ENCODE peak calls at places on chromosomes 16 and 17, in four cellular contexts. O, A, E and L are unnamed samples.

GRCh38 chr17:45955326-45955725 is 43.7 kb upstream of the STH start:
- DNase-seq in O (no peak), A (no peak), E (no peak), L (no peak)

GRCh38 chr17:50630524-50631194 is 4.0 kb upstream of the ABCC3 start:
- DNase-seq in E (no peak), O (peak; percentile 51), A (peak; percentile 41), L (no peak)

GRCh38 chr16:83878838-83879237 is 20.1 kb upstream of the MLYCD start:
- DNase-seq in O (peak; percentile 52), A (peak; percentile 35), E (peak; percentile 18), L (no peak)

GRCh38 chr17:2776589-2777241 is 19.5 kb upstream of the RAP1GAP2 start:
- DNase-seq in O (peak; percentile 85), A (no peak), E (no peak), L (no peak)

GRCh38 chr17:30832438-30832790 is 648 bp downstream of the ATAD5 start:
- DNase-seq in E (no peak), O (peak; percentile 2), A (no peak), L (no peak)

GRCh38 chr16:71542377-71542776 is 16.2 kb downstream of the CHST4 start:
- DNase-seq in A (peak; percentile 42), O (peak; percentile 84), E (no peak), L (no peak)

GRCh38 chr17:77383613-77384608 is 243.1 kb downstream of the SEC14L1 start:
- DNase-seq in A (peak; percentile 59), O (no peak), E (no peak), L (no peak)

GRCh38 chr17:56592487-56593072 is 919 bp upstream of the NOG start:
- DNase-seq in A (peak; percentile 61), O (peak; percentile 91), E (no peak), L (no peak)

GRCh38 chr17:49224198-49224996 is 6.2 kb downstream of the PHOSPHO1 start:
- DNase-seq in A (no peak), O (peak; percentile 53), E (no peak), L (no peak)

GRCh38 chr17:47945080-47945479 is 3.7 kb downstream of the PNPO start:
- DNase-seq in E (no peak), O (no peak), A (no peak), L (no peak)

GRCh38 chr17:61402073-61402541 is 2.5 kb downstream of the TBX2 start:
- DNase-seq in O (no peak), E (no peak), A (no peak), L (no peak)

GRCh38 chr17:69912819-69913218 is 162.2 kb upstream of the KCNJ16 start:
- DNase-seq in O (no peak), A (no peak), E (no peak), L (no peak)

GRCh38 chr17:17603895-17604225 is 12.4 kb upstream of the PEMT start:
- DNase-seq in A (no peak), E (no peak), O (no peak), L (no peak)

GRCh38 chr16:24839347-24839972 is 6.3 kb upstream of the SLC5A11 start:
- DNase-seq in A (no peak), O (no peak), E (no peak), L (peak; percentile 54)

GRCh38 chr16:19967561-19967960 is 82.9 kb upstream of the GPRC5B start:
- DNase-seq in E (no peak), O (peak; percentile 19), A (no peak), L (no peak)

GRCh38 chr16:55572439-55572838 is 6.0 kb downstream of the CAPNS2 start:
- DNase-seq in O (no peak), E (no peak), A (no peak), L (no peak)

DNA sequence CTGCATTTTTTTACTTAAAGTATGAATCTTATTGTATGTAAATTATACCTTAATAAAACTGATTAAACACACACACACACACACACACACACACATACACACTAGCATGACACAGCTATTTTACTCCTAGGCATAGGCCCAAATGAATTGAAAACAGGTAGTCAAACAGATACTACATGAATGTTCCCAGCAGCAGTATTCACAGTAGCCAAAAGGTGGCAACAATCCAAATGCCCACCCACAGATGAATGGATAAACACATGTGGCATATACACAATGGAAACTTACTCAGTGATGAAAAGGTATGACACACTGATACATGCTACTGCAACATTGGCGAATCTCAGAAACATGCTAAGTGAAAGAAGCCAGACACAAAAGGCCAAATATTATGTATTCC is 223.5 kb downstream of the CYB561 start:
- DNase-seq in E (no peak), O (no peak), A (peak; percentile 5), L (no peak)
- TF ChIP-seq CTCF in E (no peak), O (no peak), A (no peak), L (no peak)

GRCh38 chr16:30054959-30055553 is 10.5 kb upstream of the ALDOA start:
- DNase-seq in A (peak; percentile 75), E (no peak), O (peak; percentile 79), L (no peak)

GRCh38 chr16:30053376-30054015 is 12.1 kb upstream of the ALDOA start:
- DNase-seq in E (no peak), A (peak; percentile 36), O (no peak), L (no peak)

GRCh38 chr16:30051518-30051917 is 14.0 kb upstream of the ALDOA start:
- DNase-seq in E (no peak), O (no peak), A (peak; percentile 26), L (no peak)

GRCh38 chr16:30052671-30053372 is 12.7 kb upstream of the ALDOA start:
- DNase-seq in E (peak; percentile 75), O (peak; percentile 95), A (peak; percentile 90), L (no peak)

DNA sequence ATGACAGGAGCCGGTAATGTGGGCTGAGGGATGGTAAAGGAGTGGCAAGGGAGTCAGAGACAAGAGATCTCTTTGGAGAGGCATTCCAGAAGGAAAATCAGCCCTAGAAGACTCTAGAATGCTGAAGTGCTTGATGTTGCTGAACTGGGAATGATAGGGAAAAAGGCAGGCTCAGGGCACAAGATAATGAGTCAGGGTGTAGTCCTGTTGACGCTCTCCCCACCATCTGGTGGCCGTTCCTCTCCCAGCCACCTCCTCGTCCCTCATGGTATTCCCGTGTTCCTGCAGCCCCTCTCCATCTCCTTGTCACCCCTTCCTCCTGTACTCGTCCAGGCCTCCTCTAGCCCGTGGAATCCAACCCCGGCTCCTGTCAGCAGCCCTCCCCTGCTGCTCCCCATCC is 11.1 kb upstream of the ALDOA start:
- DNase-seq in E (no peak), O (no peak), A (no peak), L (no peak)
- H3K4me3 ChIP-seq in E (no peak overlapping the region), O (no peak overlapping the region), A (no peak overlapping the region), L (no peak overlapping the region)

GRCh38 chr16:4846503-4846900 is 586 bp downstream of the GLYR1 start:
- DNase-seq in O (peak; percentile 72), E (no peak), A (peak; percentile 65), L (no peak)
- TF ChIP-seq CTCF in O (no peak), E (no peak), A (no peak), L (no peak)

GRCh38 chr16:68643227-68643626 is 1.9 kb upstream of the CDH3 start:
- DNase-seq in O (no peak), A (no peak), E (no peak), L (no peak)
- H3K4me3 ChIP-seq in O (peak overlapping the region; percentile 42), A (no peak overlapping the region), E (no peak overlapping the region), L (no peak overlapping the region)

GRCh38 chr16:2056077-2056476 is 8.3 kb downstream of the TSC2 start:
- DNase-seq in O (no peak), A (no peak), E (no peak), L (no peak)
- TF ChIP-seq CTCF in O (no peak), A (no peak), E (peak; percentile 34), L (no peak)

GRCh38 chr17:40326832-40327199 is 17.8 kb downstream of the RARA start:
- DNase-seq in E (no peak), O (no peak), A (no peak), L (no peak)

GRCh38 chr17:40328386-40328766 is 19.4 kb downstream of the RARA start:
- DNase-seq in E (no peak), O (no peak), A (no peak), L (no peak)

GRCh38 chr17:40326014-40326831 is 17.2 kb downstream of the RARA start:
- DNase-seq in A (no peak), O (no peak), E (no peak), L (no peak)

GRCh38 chr17:40327735-40328385 is 18.9 kb downstream of the RARA start:
- DNase-seq in O (no peak), A (no peak), E (no peak), L (no peak)

GRCh38 chr17:40327244-40327666 is 18.3 kb downstream of the RARA start:
- DNase-seq in E (no peak), O (no peak), A (no peak), L (no peak)
- H3K4me3 ChIP-seq in E (no peak overlapping the region), O (no peak overlapping the region), A (no peak overlapping the region), L (no peak overlapping the region)

GRCh38 chr17:74108126-74108705 is 95.3 kb upstream of the RPL38 start:
- DNase-seq in O (no peak), A (no peak), E (no peak), L (no peak)
- TF ChIP-seq CTCF in O (no peak), A (no peak), E (no peak), L (no peak)

DNA sequence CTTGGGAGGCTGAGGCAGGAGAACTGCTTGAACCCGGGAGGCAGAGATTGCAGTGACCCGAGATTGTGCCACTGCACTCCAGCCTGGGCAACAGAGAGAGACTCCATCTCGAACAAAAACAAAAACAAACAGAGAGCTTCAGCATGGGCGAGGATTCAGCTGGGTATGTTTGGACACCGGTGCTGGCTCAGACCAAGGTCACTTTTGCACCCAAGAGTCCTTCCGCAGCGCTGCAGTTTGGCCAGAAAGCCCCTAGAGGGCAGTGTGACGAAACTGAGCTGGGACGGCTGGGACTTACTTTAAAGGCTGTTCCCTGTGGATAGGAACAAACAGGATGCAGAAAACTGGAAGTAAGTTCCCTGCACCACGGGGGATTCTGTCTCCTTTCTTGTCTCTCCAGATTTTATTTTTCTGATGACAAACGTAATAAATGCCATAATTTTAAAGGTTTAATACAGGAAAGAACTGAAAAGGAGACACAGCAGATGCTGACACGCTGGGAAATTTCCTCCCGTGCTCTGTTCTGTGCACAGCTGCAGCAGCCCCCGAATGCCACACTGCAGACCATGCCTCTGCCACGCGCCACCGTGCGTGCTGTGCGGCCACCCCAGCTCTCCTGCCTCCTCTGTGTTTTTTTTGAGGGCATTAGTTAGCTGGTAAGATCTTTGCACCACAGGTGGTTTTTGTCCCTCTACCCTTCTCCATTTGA is 25.2 kb upstream of the USP36 start:
- DNase-seq in E (peak; percentile 63), A (peak; percentile 54), O (peak; percentile 88), L (no peak)
- H3K4me3 ChIP-seq in E (no peak overlapping the region), A (no peak overlapping the region), O (no peak overlapping the region), L (no peak overlapping the region)

DNA sequence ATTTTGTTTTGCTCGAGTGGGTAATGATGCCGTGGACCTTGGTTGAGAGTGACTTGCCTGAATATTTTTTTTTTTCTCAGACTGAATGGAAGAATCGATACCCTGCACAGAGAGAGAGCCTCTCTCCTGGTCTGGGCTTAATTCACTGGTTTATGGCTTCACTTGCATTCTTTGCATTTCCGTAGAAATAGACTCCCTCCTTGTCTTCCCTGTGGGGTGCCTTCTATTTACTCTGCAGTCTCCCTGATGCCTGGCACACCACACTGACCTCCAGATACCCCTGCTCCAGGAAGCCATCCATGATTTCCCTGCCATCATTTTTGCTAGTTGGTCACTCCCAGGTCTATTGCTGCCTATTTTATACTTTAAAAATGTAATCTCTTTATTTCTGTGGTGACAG is 238.0 kb downstream of the SNX29 start:
- DNase-seq in E (no peak), A (no peak), O (peak; percentile 51), L (no peak)
- TF ChIP-seq CTCF in E (no peak), A (no peak), O (no peak), L (no peak)